ENCODE peak calls at places on chromosome 14, in five cellular contexts. M, H, A, E and Y are unnamed samples.

GRCh38 chr14:78341827-78342389 is 171.7 kb downstream of the NRXN3 start:
- DNase-seq in M (no peak), H (no peak), A (no peak), E (no peak), Y (no peak)

GRCh38 chr14:50964683-50965390 is 20.6 kb upstream of the PYGL start:
- DNase-seq in M (peak), H (peak), A (no peak), E (no peak), Y (peak)

GRCh38 chr14:99990268-99991170 is 74.7 kb upstream of the EVL start:
- DNase-seq in M (no peak), H (no peak), A (no peak), E (no peak), Y (no peak)

GRCh38 chr14:61281911-61282310 is 773 bp upstream of the TMEM30B start:
- DNase-seq in M (peak), H (no peak), A (no peak), E (no peak), Y (no peak)

GRCh38 chr14:76961631-76962302 is 66.7 kb downstream of the IRF2BPL start:
- DNase-seq in M (peak), H (peak), A (peak), E (peak), Y (peak)

GRCh38 chr14:45976001-45976400 is 675.6 kb downstream of the RPL10L start:
- DNase-seq in M (no peak), H (no peak), A (no peak), E (no peak), Y (no peak)

GRCh38 chr14:104314251-104314941 is 176.0 kb downstream of the KIF26A start:
- DNase-seq in M (no peak), H (no peak), A (no peak), E (peak), Y (no peak)

GRCh38 chr14:68785817-68786490 is 6.9 kb downstream of the ZFP36L1 start:
- DNase-seq in M (no peak), H (peak), A (no peak), E (no peak), Y (no peak)

GRCh38 chr14:22572562-22573058 is 16.4 kb downstream of the DAD1 start:
- DNase-seq in M (no peak), H (peak), A (no peak), E (no peak), Y (no peak)

GRCh38 chr14:94128216-94128839 is 1.1 kb downstream of the IFI27L2 start:
- DNase-seq in M (peak), H (no peak), A (no peak), E (no peak), Y (no peak)

GRCh38 chr14:24889843-24890242 is 160.1 kb downstream of the STXBP6 start:
- DNase-seq in M (no peak), H (no peak), A (no peak), E (no peak), Y (no peak)

GRCh38 chr14:22333408-22334274 is 255.4 kb downstream of the DAD1 start:
- DNase-seq in M (peak), H (peak), A (no peak), E (no peak), Y (no peak)

GRCh38 chr14:65320661-65321308 is 91.7 kb upstream of the FUT8 start:
- DNase-seq in M (no peak), H (no peak), A (no peak), E (no peak), Y (no peak)

GRCh38 chr14:74619672-74620131 is 7.7 kb upstream of the LTBP2 start:
- DNase-seq in M (peak), H (peak), A (no peak), E (peak), Y (no peak)

GRCh38 chr14:74919421-74920165 is 3.5 kb downstream of the RPS6KL1 start:
- DNase-seq in M (no peak), H (no peak), A (no peak), E (no peak), Y (no peak)

GRCh38 chr14:87461704-87462103 is 531.3 kb downstream of the GALC start:
- DNase-seq in M (no peak), H (no peak), A (no peak), E (no peak), Y (no peak)

GRCh38 chr14:28766505-28767238 is at the start of gene FOXG1:
- DNase-seq in M (no peak), H (peak), A (no peak), E (peak), Y (no peak)

GRCh38 chr14:50230601-50231474 is 540 bp downstream of the SOS2 start:
- DNase-seq in M (peak), H (peak), A (peak), E (peak), Y (peak)

GRCh38 chr14:35600253-35600652 is 66.3 kb downstream of the INSM2 start:
- DNase-seq in M (no peak), H (no peak), A (no peak), E (no peak), Y (no peak)

GRCh38 chr14:85599939-85600338 is 70.0 kb downstream of the FLRT2 start:
- DNase-seq in M (no peak), H (no peak), A (no peak), E (no peak), Y (no peak)

GRCh38 chr14:73276836-73277235 is 39.5 kb downstream of the PAPLN start:
- DNase-seq in M (no peak), H (no peak), A (no peak), E (no peak), Y (no peak)

GRCh38 chr14:76759589-76759988 is 1.7 kb upstream of the VASH1 start:
- DNase-seq in M (no peak), H (no peak), A (peak), E (no peak), Y (no peak)

GRCh38 chr14:59583755-59584154 is 7.1 kb upstream of the CCDC175 start:
- DNase-seq in M (no peak), H (peak), A (no peak), E (no peak), Y (no peak)

GRCh38 chr14:102778616-102779351 is 1.5 kb downstream of the TRAF3 start:
- DNase-seq in M (no peak), H (no peak), A (no peak), E (no peak), Y (no peak)

GRCh38 chr14:98444077-98444476 is 827.9 kb downstream of the BCL11B start:
- DNase-seq in M (no peak), H (no peak), A (no peak), E (no peak), Y (no peak)

GRCh38 chr14:94569381-94570001 is 8.2 kb downstream of the SERPINA4 start:
- DNase-seq in M (no peak), H (no peak), A (no peak), E (no peak), Y (no peak)

GRCh38 chr14:33081259-33081658 is 142.6 kb downstream of the NPAS3 start:
- DNase-seq in M (no peak), H (no peak), A (no peak), E (no peak), Y (no peak)

GRCh38 chr14:97456497-97456896 is 659.3 kb downstream of the VRK1 start:
- DNase-seq in M (no peak), H (no peak), A (no peak), E (no peak), Y (no peak)

GRCh38 chr14:103854017-103854808 is 6.8 kb upstream of the PPP1R13B start:
- DNase-seq in M (no peak), H (no peak), A (no peak), E (peak), Y (no peak)

GRCh38 chr14:25007832-25008231 is 42.1 kb downstream of the STXBP6 start:
- DNase-seq in M (no peak), H (no peak), A (no peak), E (no peak), Y (no peak)

GRCh38 chr14:57692671-57693070 is 173.2 kb downstream of the SLC35F4 start:
- DNase-seq in M (no peak), H (peak), A (no peak), E (no peak), Y (no peak)
- TF ChIP-seq CTCF in M (no peak), H (peak), A (peak), E (peak), Y (no peak)

DNA sequence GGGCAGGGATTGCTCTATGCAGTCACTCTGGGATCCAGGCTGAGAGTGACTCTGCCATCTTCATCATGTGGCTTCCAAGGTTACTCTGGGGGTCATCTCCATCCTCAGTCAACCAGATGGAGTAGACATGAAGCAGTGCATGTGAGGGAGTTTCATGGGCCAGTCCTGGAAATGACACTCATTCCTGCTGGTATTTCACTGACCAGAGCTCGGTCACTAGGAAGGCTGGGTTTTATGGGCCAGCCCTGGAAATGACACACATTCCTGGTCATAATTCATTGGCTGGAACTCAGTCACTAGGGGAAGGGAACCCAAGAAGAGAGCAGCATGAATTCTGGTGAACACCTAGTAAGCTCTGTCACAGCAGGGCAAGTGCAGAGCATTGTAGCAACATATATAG is 144.7 kb downstream of the SMOC1 start:
- DNase-seq in M (no peak), H (no peak), A (no peak), E (no peak), Y (no peak)
- TF ChIP-seq CTCF in M (no peak), H (no peak), A (no peak), E (no peak), Y (no peak)

GRCh38 chr14:57287745-57288144 is 19.0 kb downstream of the AP5M1 start:
- DNase-seq in M (no peak), H (no peak), A (no peak), E (no peak), Y (no peak)
- TF ChIP-seq CTCF in M (no peak), H (no peak), A (no peak), E (no peak), Y (no peak)

GRCh38 chr14:88559852-88560251 is 3.0 kb upstream of the ZC3H14 start:
- DNase-seq in M (no peak), H (no peak), A (no peak), E (no peak), Y (no peak)
- TF ChIP-seq CTCF in M (no peak), H (no peak), A (no peak), E (peak), Y (no peak)